ENCODE peak calls at places on chromosomes 3 and 15, in six cellular contexts. Z is NCI-H2081, B is AG09309, C is NAMALWA, J is mesenteric fat pad, L is cardiac fibroblast. Q is an unnamed sample.

GRCh38 chr15:36363335-36363734 is 216.1 kb upstream of the CDIN1 start:
- DNase-seq in B (no peak), J (no peak), Z (no peak), C (no peak), L (peak), Q (no peak)

GRCh38 chr15:59170295-59170881 is 36.3 kb upstream of the LDHAL6B start:
- DNase-seq in C (no peak), L (peak), Z (peak), B (peak), J (no peak), Q (no peak)

GRCh38 chr3:197003461-197004385 is 25.9 kb downstream of the MELTF start:
- DNase-seq in B (no peak), J (no peak), L (no peak), C (peak), Z (peak), Q (no peak)

GRCh38 chr3:14876942-14877341 is 58.2 kb downstream of the FGD5 start:
- DNase-seq in B (no peak), L (no peak), Z (peak), C (no peak), J (peak), Q (no peak)

GRCh38 chr3:4734454-4734853 is 241.3 kb downstream of the ITPR1 start:
- DNase-seq in C (no peak), L (no peak), Z (no peak), B (no peak), J (no peak), Q (no peak)

GRCh38 chr15:81001180-81002003 is 669 bp downstream of the TLNRD1 start:
- DNase-seq in Z (peak), L (peak), J (peak), C (peak), B (no peak), Q (peak)

GRCh38 chr3:164351126-164351525 is 727.2 kb downstream of the SI start:
- DNase-seq in J (no peak), C (no peak), Z (no peak), L (no peak), B (peak), Q (no peak)

GRCh38 chr3:11452312-11452711 is 180.1 kb downstream of the ATG7 start:
- DNase-seq in Z (no peak), C (no peak), L (no peak), B (no peak), J (no peak), Q (no peak)